ENCODE peak calls at places on chromosomes 7 and 10, in seven cellular contexts. I is testis, Y is Peyer's patch, L is colonic mucosa, X is Panc1, H is hepatocyte, Q is right atrium auricular region. O is an unnamed sample.

GRCh38 chr7:84821671-84822534 is 365.0 kb downstream of the SEMA3D start:
- DNase-seq in I (no peak), Y (no peak), L (no peak), X (no peak), H (no peak), Q (no peak), O (no peak)

GRCh38 chr7:82105463-82105862 is 335.6 kb upstream of the HGF start:
- DNase-seq in I (no peak), Y (no peak), L (no peak), X (peak), H (no peak), Q (no peak), O (no peak)

GRCh38 chr7:19772858-19773337 is 519 bp downstream of the TMEM196 start:
- DNase-seq in I (peak), Y (no peak), L (no peak), X (no peak), H (peak), Q (no peak), O (no peak)

GRCh38 chr10:45575966-45576597 is 96.5 kb downstream of the ZFAND4 start:
- DNase-seq in I (no peak), Y (no peak), L (no peak), X (no peak), H (no peak), Q (no peak), O (no peak)

GRCh38 chr7:24025765-24026164 is 258.2 kb upstream of the NPY start:
- DNase-seq in I (no peak), Y (no peak), L (no peak), X (no peak), H (no peak), Q (no peak), O (no peak)

GRCh38 chr7:12802070-12802469 is 114.6 kb downstream of the ARL4A start:
- DNase-seq in I (no peak), Y (peak), L (peak), X (no peak), H (peak), Q (no peak), O (no peak)

GRCh38 chr10:107611101-107611500 is 446.6 kb upstream of the SORCS1 start:
- DNase-seq in I (no peak), Y (no peak), L (no peak), X (no peak), H (no peak), Q (no peak), O (no peak)

GRCh38 chr10:36026081-36026480 is 384.0 kb upstream of the FZD8 start:
- DNase-seq in I (no peak), Y (no peak), L (no peak), X (no peak), H (no peak), Q (no peak), O (no peak)

GRCh38 chr7:151758994-151759540 is 117.8 kb downstream of the PRKAG2 start:
- DNase-seq in I (no peak), Y (no peak), L (no peak), X (no peak), H (no peak), Q (no peak), O (no peak)

GRCh38 chr10:63631971-63632370 is 110.8 kb downstream of the REEP3 start:
- DNase-seq in I (no peak), Y (no peak), L (no peak), X (no peak), H (no peak), Q (no peak), O (no peak)
- H3K4me3 ChIP-seq in I (no peak), Y (no peak), L (no peak), X (no peak), H (no peak), Q (no peak), O (no peak)

DNA sequence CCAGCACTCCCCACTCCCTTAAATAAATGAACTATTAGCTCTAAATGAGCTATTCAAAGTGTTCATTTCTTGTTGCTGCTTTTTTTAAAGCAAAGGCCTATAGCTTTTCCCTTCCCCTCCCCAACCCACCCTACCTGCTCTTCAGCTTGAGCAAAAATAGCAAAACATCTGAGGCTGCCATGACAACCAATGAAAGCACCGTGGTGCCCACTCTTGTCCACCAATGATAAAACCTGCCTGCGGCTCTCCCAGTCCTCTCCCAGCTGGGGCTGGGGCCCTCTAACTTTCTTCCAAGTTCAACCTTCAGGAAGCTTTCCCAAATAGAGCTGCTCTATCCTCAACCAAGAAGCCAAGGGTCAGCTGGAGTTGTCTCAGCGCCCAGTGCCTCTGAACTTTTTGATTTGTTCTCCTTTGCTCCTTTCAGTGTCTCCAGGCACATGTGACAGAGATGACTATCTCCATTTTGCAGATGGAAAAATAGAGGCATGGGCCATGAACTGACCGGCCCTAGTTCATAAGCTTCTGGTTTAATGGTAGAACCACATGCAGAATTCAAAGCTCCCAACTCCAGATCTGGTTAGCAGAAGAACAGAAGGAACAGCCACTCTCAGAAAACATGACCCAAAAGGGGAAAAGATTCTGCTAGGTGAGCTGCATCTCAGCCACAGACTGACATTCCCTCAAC is 47.7 kb downstream of the PIK3AP1 start:
- DNase-seq in I (no peak), Y (no peak), L (no peak), X (no peak), H (no peak), Q (no peak), O (no peak)
- H3K27ac ChIP-seq in I (peak), Y (peak), L (no peak), X (no peak), H (peak), Q (no peak), O (no peak)

GRCh38 chr10:74889662-74889998 is 63.2 kb downstream of the KAT6B start:
- DNase-seq in I (no peak), Y (no peak), L (no peak), X (no peak), H (no peak), Q (no peak), O (no peak)

GRCh38 chr10:74891048-74891447 is 64.6 kb downstream of the KAT6B start:
- DNase-seq in I (peak), Y (no peak), L (no peak), X (no peak), H (no peak), Q (no peak), O (no peak)

GRCh38 chr10:74890460-74890859 is 64.1 kb downstream of the KAT6B start:
- DNase-seq in I (no peak), Y (no peak), L (no peak), X (no peak), H (no peak), Q (no peak), O (no peak)

GRCh38 chr10:74887614-74888284 is 61.3 kb downstream of the KAT6B start:
- DNase-seq in I (peak), Y (no peak), L (no peak), X (no peak), H (no peak), Q (no peak), O (no peak)

GRCh38 chr10:74888947-74889661 is 62.7 kb downstream of the KAT6B start:
- DNase-seq in I (no peak), Y (no peak), L (no peak), X (peak), H (no peak), Q (no peak), O (no peak)
- TF ChIP-seq CTCF in I (no peak), Y (no peak), L (no peak), X (peak), H (peak), Q (no peak), O (no peak)

DNA sequence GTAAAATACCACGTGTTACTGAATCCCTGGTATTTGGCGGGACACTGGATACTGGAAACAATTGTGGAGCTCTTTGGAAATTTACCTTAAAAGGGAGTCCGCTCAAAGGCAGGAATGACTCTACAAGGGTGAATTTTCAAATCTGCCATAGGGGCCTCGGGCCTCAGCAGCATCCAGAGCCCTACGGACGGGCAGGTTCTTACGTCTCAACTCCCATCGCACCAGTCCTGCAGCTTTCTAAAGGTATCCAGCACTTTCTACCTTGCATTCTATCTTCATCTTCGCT is 248 bp downstream of the PSPH start:
- DNase-seq in I (no peak), Y (no peak), L (no peak), X (no peak), H (no peak), Q (no peak), O (no peak)
- H3K4me3 ChIP-seq in I (peak), Y (peak), L (peak), X (peak), H (peak), Q (peak), O (peak)

GRCh38 chr10:130873636-130874035 is 437.9 kb downstream of the TCERG1L start:
- DNase-seq in I (no peak), Y (no peak), L (no peak), X (no peak), H (no peak), Q (no peak), O (no peak)

GRCh38 chr10:130866857-130867256 is 444.7 kb downstream of the TCERG1L start:
- DNase-seq in I (no peak), Y (no peak), L (no peak), X (no peak), H (no peak), Q (no peak), O (no peak)

GRCh38 chr10:130867446-130868194 is 443.9 kb downstream of the TCERG1L start:
- DNase-seq in I (no peak), Y (no peak), L (no peak), X (no peak), H (no peak), Q (peak), O (no peak)

GRCh38 chr10:130871406-130871805 is 440.1 kb downstream of the TCERG1L start:
- DNase-seq in I (no peak), Y (no peak), L (no peak), X (no peak), H (no peak), Q (no peak), O (peak)

DNA sequence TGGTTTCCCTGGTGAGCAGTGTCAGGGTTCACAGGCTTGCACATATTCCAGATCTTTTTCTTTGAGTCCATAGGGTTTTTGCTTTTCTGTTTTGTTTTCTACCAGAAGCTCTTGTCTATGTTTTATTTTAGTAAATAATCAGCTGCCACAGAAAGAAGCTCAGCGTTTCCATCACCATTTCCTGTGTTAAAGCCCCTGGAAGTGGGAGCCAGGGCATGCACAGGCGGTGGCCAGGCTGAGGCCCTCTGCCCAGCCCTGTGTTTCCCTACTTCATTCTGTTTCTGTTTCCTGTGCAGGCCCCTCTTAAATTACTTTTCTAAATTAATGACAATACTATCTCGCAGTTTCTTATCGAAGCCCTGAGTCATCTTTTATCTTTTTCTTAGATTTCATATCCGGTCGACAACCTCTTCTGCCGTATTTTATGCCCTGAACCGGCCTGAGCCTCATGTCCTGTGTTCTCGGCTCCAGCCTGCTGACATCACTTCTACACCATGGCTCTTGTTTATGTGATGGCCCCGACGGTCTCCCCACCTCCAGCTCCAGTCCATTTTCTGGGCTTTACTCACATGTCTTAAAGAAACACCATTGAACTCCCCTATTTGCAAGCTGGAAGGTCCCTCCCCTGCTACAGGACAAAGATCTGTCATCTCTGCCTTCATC is 442.2 kb downstream of the TCERG1L start:
- DNase-seq in I (no peak), Y (no peak), L (no peak), X (no peak), H (no peak), Q (peak), O (peak)
- H3K27ac ChIP-seq in I (no peak), Y (no peak), L (no peak), X (no peak), H (no peak), Q (no peak), O (no peak)

DNA sequence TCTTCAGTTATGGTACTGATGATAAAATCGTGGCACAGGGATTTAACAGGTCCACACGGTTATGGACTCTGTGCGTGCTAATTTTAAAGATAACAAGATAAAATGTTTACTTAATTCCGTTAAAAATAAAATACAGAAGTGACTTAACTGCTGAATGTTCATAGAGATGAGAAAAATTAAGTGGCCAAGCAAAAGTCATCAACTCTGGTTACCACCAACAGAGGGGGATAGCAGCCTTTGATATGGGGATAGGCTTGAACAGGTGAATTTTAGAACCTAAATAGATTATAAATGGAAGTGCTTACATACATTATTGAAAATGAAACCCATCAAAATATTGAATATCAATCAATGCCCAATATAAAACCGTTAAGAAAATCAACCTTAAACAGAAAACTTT is 245.0 kb downstream of the WDR37 start:
- DNase-seq in I (no peak), Y (no peak), L (no peak), X (no peak), H (no peak), Q (no peak), O (no peak)
- TF ChIP-seq CTCF in I (no peak), Y (peak), L (no peak), X (peak), H (no peak), Q (no peak), O (no peak)

GRCh38 chr7:815284-816216 is 16.7 kb upstream of the SUN1 start:
- DNase-seq in I (peak), Y (no peak), L (peak), X (no peak), H (peak), Q (no peak), O (no peak)
- H3K4me3 ChIP-seq in I (peak), Y (peak), L (peak), X (peak), H (peak), Q (peak), O (peak)

GRCh38 chr7:102395620-102395957 is 574 bp upstream of the PRKRIP1 start:
- DNase-seq in I (no peak), Y (no peak), L (no peak), X (no peak), H (no peak), Q (no peak), O (no peak)
- H3K27ac ChIP-seq in I (peak), Y (peak), L (peak), X (peak), H (peak), Q (peak), O (peak)

GRCh38 chr7:141754939-141755338 is 9.0 kb upstream of the TAS2R3 start:
- DNase-seq in I (no peak), Y (no peak), L (no peak), X (no peak), H (peak), Q (no peak), O (no peak)
- TF ChIP-seq CTCF in I (no peak), Y (peak), L (no peak), X (peak), H (peak), Q (peak), O (no peak)

GRCh38 chr10:62052276-62052675 is 150.8 kb downstream of the ARID5B start:
- DNase-seq in I (no peak), Y (no peak), L (no peak), X (no peak), H (no peak), Q (no peak), O (no peak)
- H3K4me3 ChIP-seq in I (no peak), Y (peak), L (no peak), X (no peak), H (no peak), Q (peak), O (peak)